ENCODE peak calls at places on chromosomes 16 and 17, in ten cellular contexts. Z is progenitor cell of endocrine pancreas; B is upper lobe of left lung; A is WTC11; S is RWPE1; L is Panc1; M is lower lobe of right lung; X is endothelial cell; I is tibial artery; Y is CD4-positive, alpha-beta T cell. N is an unnamed sample.
A peak's percentile ranks its signal among the peaks of the same experiment; 100 is the strongest.

GRCh38 chr16:71360378-71360777 is 1.9 kb downstream of the CALB2 start:
- DNase-seq in B (no peak), X (no peak), M (no peak), S (peak; percentile 82), A (no peak), Z (no peak), L (no peak), Y (no peak), I (no peak), N (no peak)

GRCh38 chr16:81409016-81409556 is 35.5 kb upstream of the CMIP start:
- DNase-seq in B (no peak), A (no peak), S (no peak), I (no peak), X (no peak), Y (no peak), Z (no peak), M (no peak), L (no peak), N (no peak)

GRCh38 chr16:11306997-11307638 is 26.0 kb upstream of the PRM1 start:
- DNase-seq in B (no peak), Y (no peak), X (no peak), M (no peak), L (no peak), Z (no peak), S (no peak), I (no peak), A (no peak), N (no peak)

GRCh38 chr17:32772453-32773025 is 104.4 kb downstream of the MYO1D start:
- DNase-seq in L (no peak), M (no peak), Z (no peak), I (no peak), Y (no peak), S (no peak), X (no peak), B (peak; percentile 34), A (no peak), N (no peak)

GRCh38 chr17:37239690-37240344 is 136.0 kb upstream of the C17orf78 start:
- DNase-seq in B (no peak), Z (no peak), S (peak; percentile 18), X (no peak), I (no peak), M (no peak), Y (no peak), L (no peak), A (no peak), N (no peak)

GRCh38 chr16:48497129-48497528 is 111.9 kb upstream of the SIAH1 start:
- DNase-seq in Z (no peak), I (no peak), A (no peak), S (no peak), M (no peak), B (no peak), L (no peak), Y (no peak), X (no peak), N (no peak)

GRCh38 chr16:27712251-27712711 is 162.3 kb downstream of the KATNIP start:
- DNase-seq in B (no peak), M (no peak), S (no peak), Y (no peak), L (no peak), X (no peak), I (no peak), Z (no peak), A (no peak), N (no peak)

GRCh38 chr16:15993946-15994665 is 44.7 kb downstream of the ABCC1 start:
- DNase-seq in Z (no peak), B (no peak), S (no peak), A (no peak), I (peak; percentile 56), M (no peak), Y (no peak), X (no peak), L (no peak), N (no peak)

DNA sequence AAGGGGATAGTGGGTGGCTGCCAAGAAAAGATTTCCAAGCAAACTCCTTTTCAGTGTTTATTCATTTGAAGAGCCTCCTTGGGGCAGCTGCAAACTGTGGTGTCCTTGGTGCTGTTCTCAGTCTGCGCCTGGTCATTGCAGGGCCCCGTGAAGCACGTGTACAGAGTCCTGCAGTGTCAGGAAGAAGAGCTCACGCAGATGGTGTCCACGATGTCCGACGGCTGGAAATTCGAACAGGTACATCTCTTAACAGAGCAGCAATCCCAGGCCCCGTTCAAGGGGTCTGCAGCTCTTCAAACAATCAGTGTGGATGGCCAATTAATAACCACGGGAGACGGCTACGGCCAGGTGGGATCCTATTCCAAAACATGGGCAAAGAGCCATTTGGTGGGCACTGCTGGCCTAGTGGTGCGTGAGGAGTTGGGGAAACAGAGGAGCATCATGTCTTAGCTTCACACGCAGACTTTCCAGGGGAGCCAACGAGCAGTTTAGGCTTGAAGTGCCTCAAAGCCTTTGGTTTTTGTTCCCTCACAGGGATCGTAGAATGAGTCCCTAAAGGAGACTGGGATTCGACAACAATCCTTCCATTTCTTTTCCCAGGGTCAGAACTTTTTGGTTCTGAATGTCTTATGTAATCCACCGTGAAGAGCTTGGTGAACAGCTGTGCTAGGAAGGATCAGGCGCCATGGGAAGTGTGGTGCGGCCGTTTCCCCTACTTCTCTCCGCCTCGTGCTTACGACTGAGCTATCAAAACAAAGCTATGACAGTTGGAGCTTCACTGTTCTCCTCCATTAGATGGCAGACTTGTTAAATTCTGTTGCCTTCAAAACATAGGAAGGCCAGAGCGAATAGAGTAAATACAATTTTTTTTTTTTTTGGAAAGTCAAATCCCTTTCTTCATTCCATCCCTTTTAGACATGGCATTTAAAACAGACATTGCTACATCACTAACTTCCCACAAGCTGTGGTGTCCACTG is 12.6 kb downstream of the KCTD2 start:
- DNase-seq in I (peak; percentile 39), L (no peak), B (no peak), M (no peak), A (no peak), X (no peak), S (no peak), Z (no peak), Y (no peak), N (no peak)
- TF ChIP-seq CTCF in I (peak; percentile 30), L (no peak), B (no peak), M (peak; percentile 45), A (no peak), X (no peak), S (peak; percentile 34), Z (no peak), Y (peak; percentile 39), N (no peak)

GRCh38 chr17:74386397-74386796 is 19.1 kb downstream of the GPR142 start:
- DNase-seq in L (no peak), Y (no peak), Z (no peak), M (no peak), A (no peak), S (no peak), B (no peak), I (peak; percentile 40), X (no peak), N (no peak)

GRCh38 chr17:74385201-74385600 is 17.9 kb downstream of the GPR142 start:
- DNase-seq in L (no peak), Y (no peak), B (no peak), I (no peak), Z (no peak), A (no peak), S (no peak), X (no peak), M (no peak), N (no peak)

GRCh38 chr17:74389094-74389753 is 21.9 kb downstream of the GPR142 start:
- DNase-seq in S (no peak), M (no peak), Z (no peak), X (no peak), Y (no peak), A (no peak), B (no peak), L (no peak), I (no peak), N (no peak)

GRCh38 chr17:74389937-74390679 is 22.8 kb downstream of the GPR142 start:
- DNase-seq in M (no peak), B (no peak), X (no peak), Y (no peak), S (no peak), L (no peak), Z (no peak), A (no peak), I (no peak), N (no peak)

GRCh38 chr17:74387365-74388218 is 20.3 kb downstream of the GPR142 start:
- DNase-seq in S (no peak), L (no peak), A (no peak), X (no peak), B (no peak), Y (no peak), M (no peak), I (no peak), Z (no peak), N (no peak)
- TF ChIP-seq CTCF in S (no peak), L (no peak), A (no peak), X (no peak), B (no peak), Y (no peak), M (no peak), I (no peak), Z (peak; percentile 20), N (no peak)

DNA sequence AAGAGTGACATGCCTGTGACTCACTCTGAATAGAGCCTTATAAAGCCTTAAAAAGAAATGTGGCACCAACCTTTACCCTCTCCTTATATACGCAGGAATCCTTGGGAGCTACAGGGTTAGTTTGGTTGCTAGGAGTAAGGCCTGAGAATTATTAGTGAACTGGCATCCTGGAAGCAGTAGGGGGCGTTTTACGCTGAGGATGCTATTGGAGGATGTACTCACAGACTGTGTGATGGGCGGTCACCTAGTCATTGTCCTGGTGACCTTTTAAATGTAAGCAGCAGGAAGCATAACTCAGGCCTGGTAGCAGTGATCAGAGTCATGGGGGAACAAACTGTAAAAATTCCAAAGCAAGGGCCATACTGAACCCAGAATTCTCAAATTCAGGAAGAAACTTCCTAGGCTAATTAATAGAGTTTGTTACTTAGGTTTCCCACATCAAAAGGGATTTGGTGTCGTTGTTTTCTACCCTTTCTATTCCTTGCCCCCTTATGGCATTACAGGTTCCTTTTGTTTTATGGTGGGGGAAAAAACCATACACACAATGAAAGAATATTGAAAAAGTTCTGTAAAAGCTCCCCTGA is 153.8 kb downstream of the SNX11 start:
- DNase-seq in B (no peak), I (no peak), M (no peak), L (peak; percentile 58), Z (no peak), S (no peak), X (peak; percentile 41), Y (no peak), A (peak; percentile 70), N (no peak)
- TF ChIP-seq CTCF in B (no peak), I (no peak), M (peak; percentile 17), L (peak; percentile 90), Z (peak; percentile 50), S (peak; percentile 35), X (peak; percentile 73), Y (no peak), A (peak; percentile 53), N (peak; percentile 56)

GRCh38 chr17:38797091-38797490 is 2.3 kb downstream of the PIP4K2B start:
- DNase-seq in Z (no peak), Y (no peak), B (no peak), X (no peak), S (no peak), M (no peak), I (no peak), L (no peak), A (no peak), N (no peak)

GRCh38 chr17:38797828-38798227 is 1.5 kb downstream of the PIP4K2B start:
- DNase-seq in A (no peak), Z (no peak), I (no peak), M (no peak), Y (no peak), S (no peak), L (no peak), B (no peak), X (no peak), N (no peak)

GRCh38 chr17:38799501-38800236 is at the start of gene PIP4K2B:
- DNase-seq in Y (peak; percentile 70), Z (peak; percentile 96), I (peak; percentile 96), S (peak; percentile 97), X (peak; percentile 92), A (peak; percentile 97), B (peak; percentile 97), M (peak; percentile 98), L (peak; percentile 52), N (peak; percentile 85)

GRCh38 chr17:38800237-38800760 is 943 bp upstream of the PIP4K2B start:
- DNase-seq in Y (no peak), L (no peak), Z (no peak), X (no peak), B (no peak), I (no peak), S (no peak), A (no peak), M (no peak), N (no peak)

DNA sequence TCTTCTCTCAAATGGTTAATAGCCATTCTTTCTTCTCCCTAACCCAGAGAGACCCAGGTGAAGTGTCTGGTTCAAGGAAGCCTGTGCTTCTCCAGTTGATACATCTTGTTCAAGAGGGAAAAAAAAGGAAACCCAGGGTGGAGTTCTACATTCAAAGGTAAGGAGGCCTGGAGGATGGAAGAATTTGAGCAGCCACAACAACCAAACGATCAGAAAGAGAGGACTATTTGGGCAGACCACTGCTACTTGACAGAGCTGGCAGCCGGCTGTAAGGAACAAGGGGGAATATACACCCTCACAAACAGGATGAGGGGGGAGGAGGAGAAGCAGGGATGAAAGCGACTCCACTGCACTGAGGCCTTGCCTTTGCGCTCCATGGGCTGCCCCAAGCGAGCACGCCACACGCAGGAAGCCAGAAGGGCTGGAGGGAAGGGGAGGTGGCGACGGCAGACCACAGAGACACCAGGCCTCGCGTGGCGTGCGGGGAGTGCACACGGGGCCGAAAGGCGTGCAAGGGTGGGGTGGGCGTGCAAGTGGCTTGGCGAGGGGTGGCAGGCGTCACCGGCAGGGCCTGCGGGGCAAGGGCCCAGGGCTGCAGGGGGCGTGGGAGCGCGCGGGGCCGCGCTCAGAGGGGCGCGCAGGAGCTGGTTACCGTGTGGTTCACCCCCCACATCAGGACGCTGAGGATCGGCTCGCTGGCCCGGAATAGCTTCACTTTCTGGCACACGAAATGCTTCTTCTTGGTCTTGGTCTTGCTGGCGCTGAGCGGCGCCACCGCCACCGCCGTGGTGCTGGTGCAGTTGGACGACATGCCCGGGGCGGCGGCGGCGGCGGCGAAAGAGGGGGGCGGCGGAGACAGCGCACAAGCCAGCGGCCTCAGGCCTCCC is 499 bp downstream of the PIP4K2B start:
- DNase-seq in X (peak; percentile 47), A (no peak), Y (peak; percentile 27), M (peak; percentile 70), S (peak; percentile 48), Z (no peak), I (peak; percentile 44), B (no peak), L (no peak), N (peak; percentile 79)
- TF ChIP-seq CTCF in X (no peak), A (no peak), Y (no peak), M (no peak), S (no peak), Z (peak; percentile 29), I (no peak), B (no peak), L (no peak), N (no peak)